ENCODE peak calls at places on chromosomes 1 and 21, in five cellular contexts. One of them, this sample, is unnamed.
A peak's percentile ranks its signal among the peaks of the same experiment; 100 is the strongest.

GRCh38 chr21:35026617-35027557 is 22.2 kb downstream of the RUNX1 start:
- DNase-seq in B cell: peak; percentile 78
- DNase-seq in mesothelial cell of epicardium: peak; percentile 68
- DNase-seq in glutamatergic neuron: peak; percentile 63
- DNase-seq in HCT116: no peak
- DNase-seq in this sample: peak; percentile 75

GRCh38 chr1:22749919-22750670 is 39.5 kb downstream of the EPHB2 start:
- DNase-seq in B cell: no peak
- DNase-seq in glutamatergic neuron: no peak
- DNase-seq in mesothelial cell of epicardium: no peak
- DNase-seq in HCT116: peak; percentile 54
- DNase-seq in this sample: no peak

GRCh38 chr1:41890841-41891311 is 27.8 kb downstream of the HIVEP3 start:
- DNase-seq in B cell: no peak
- DNase-seq in HCT116: no peak
- DNase-seq in glutamatergic neuron: no peak
- DNase-seq in mesothelial cell of epicardium: no peak
- DNase-seq in this sample: no peak

GRCh38 chr1:9500756-9501754 is 38.2 kb upstream of the SLC25A33 start:
- DNase-seq in glutamatergic neuron: no peak
- DNase-seq in B cell: no peak
- DNase-seq in HCT116: no peak
- DNase-seq in mesothelial cell of epicardium: no peak
- DNase-seq in this sample: no peak

GRCh38 chr1:40344597-40344996 is 27.5 kb upstream of the COL9A2 start:
- DNase-seq in HCT116: no peak
- DNase-seq in B cell: peak; percentile 64
- DNase-seq in mesothelial cell of epicardium: no peak
- DNase-seq in glutamatergic neuron: no peak
- DNase-seq in this sample: no peak

GRCh38 chr1:28835237-28835650 is 23.3 kb downstream of the OPRD1 start:
- DNase-seq in B cell: no peak
- DNase-seq in glutamatergic neuron: no peak
- DNase-seq in mesothelial cell of epicardium: no peak
- DNase-seq in HCT116: no peak
- DNase-seq in this sample: no peak

GRCh38 chr1:210647406-210648333 is 319.0 kb downstream of the HHAT start:
- DNase-seq in mesothelial cell of epicardium: no peak
- DNase-seq in glutamatergic neuron: no peak
- DNase-seq in HCT116: no peak
- DNase-seq in B cell: no peak
- DNase-seq in this sample: no peak

GRCh38 chr1:222061711-222062359 is 319.9 kb upstream of the DUSP10 start:
- DNase-seq in mesothelial cell of epicardium: no peak
- DNase-seq in glutamatergic neuron: no peak
- DNase-seq in B cell: no peak
- DNase-seq in HCT116: no peak
- DNase-seq in this sample: no peak

GRCh38 chr1:112625696-112626095 is 6.1 kb downstream of the CAPZA1 start:
- DNase-seq in B cell: no peak
- DNase-seq in mesothelial cell of epicardium: no peak
- DNase-seq in glutamatergic neuron: no peak
- DNase-seq in HCT116: no peak
- DNase-seq in this sample: no peak

GRCh38 chr1:19773485-19773884 is 26.2 kb downstream of the TMCO4 start:
- DNase-seq in mesothelial cell of epicardium: no peak
- DNase-seq in HCT116: no peak
- DNase-seq in B cell: no peak
- DNase-seq in glutamatergic neuron: no peak
- DNase-seq in this sample: no peak

GRCh38 chr1:8471451-8471850 is 153.5 kb downstream of the SLC45A1 start:
- DNase-seq in HCT116: no peak
- DNase-seq in mesothelial cell of epicardium: no peak
- DNase-seq in B cell: no peak
- DNase-seq in glutamatergic neuron: no peak
- DNase-seq in this sample: no peak

GRCh38 chr1:226816585-226816984 is 53.8 kb upstream of the PSEN2 start:
- DNase-seq in glutamatergic neuron: no peak
- DNase-seq in B cell: no peak
- DNase-seq in HCT116: peak; percentile 71
- DNase-seq in mesothelial cell of epicardium: no peak
- DNase-seq in this sample: no peak

GRCh38 chr1:212600071-212600915 is 8.3 kb upstream of the ATF3 start:
- DNase-seq in HCT116: no peak
- DNase-seq in glutamatergic neuron: peak; percentile 40
- DNase-seq in B cell: no peak
- DNase-seq in mesothelial cell of epicardium: no peak
- DNase-seq in this sample: no peak

GRCh38 chr21:19123053-19123452 is 719.5 kb upstream of the TMPRSS15 start:
- DNase-seq in B cell: no peak
- DNase-seq in glutamatergic neuron: no peak
- DNase-seq in HCT116: no peak
- DNase-seq in mesothelial cell of epicardium: no peak
- DNase-seq in this sample: no peak

GRCh38 chr1:178241837-178242236 is 147.9 kb downstream of the RASAL2 start:
- DNase-seq in glutamatergic neuron: no peak
- DNase-seq in B cell: no peak
- DNase-seq in HCT116: no peak
- DNase-seq in mesothelial cell of epicardium: no peak
- DNase-seq in this sample: no peak

GRCh38 chr21:44891631-44892031 is 18.1 kb upstream of the PTTG1IP start:
- DNase-seq in mesothelial cell of epicardium: no peak
- DNase-seq in HCT116: no peak
- DNase-seq in glutamatergic neuron: peak; percentile 15
- DNase-seq in B cell: no peak
- DNase-seq in this sample: no peak

GRCh38 chr1:39189592-39190041 is 14.9 kb upstream of the MACF1 start:
- DNase-seq in HCT116: no peak
- DNase-seq in mesothelial cell of epicardium: no peak
- DNase-seq in glutamatergic neuron: no peak
- DNase-seq in B cell: no peak
- DNase-seq in this sample: no peak

GRCh38 chr1:215132156-215132555 is 49.6 kb downstream of the KCNK2 start:
- DNase-seq in B cell: no peak
- DNase-seq in HCT116: no peak
- DNase-seq in glutamatergic neuron: no peak
- DNase-seq in mesothelial cell of epicardium: no peak
- DNase-seq in this sample: no peak

GRCh38 chr1:24727490-24728214 is 17.6 kb upstream of the CLIC4 start:
- DNase-seq in glutamatergic neuron: no peak
- DNase-seq in mesothelial cell of epicardium: no peak
- DNase-seq in HCT116: no peak
- DNase-seq in B cell: peak; percentile 64
- DNase-seq in this sample: peak; percentile 74

GRCh38 chr1:8121261-8122159 is 95.4 kb upstream of the ERRFI1 start:
- DNase-seq in B cell: no peak
- DNase-seq in glutamatergic neuron: no peak
- DNase-seq in HCT116: peak; percentile 95
- DNase-seq in mesothelial cell of epicardium: no peak
- DNase-seq in this sample: no peak

GRCh38 chr1:11929849-11930248 is 3.6 kb upstream of the KIAA2013 start:
- DNase-seq in HCT116: no peak
- DNase-seq in glutamatergic neuron: no peak
- DNase-seq in B cell: no peak
- DNase-seq in mesothelial cell of epicardium: no peak
- DNase-seq in this sample: peak; percentile 68

GRCh38 chr21:27045281-27045985 is 78.5 kb upstream of the ADAMTS5 start:
- DNase-seq in mesothelial cell of epicardium: no peak
- DNase-seq in HCT116: no peak
- DNase-seq in B cell: no peak
- DNase-seq in glutamatergic neuron: no peak
- DNase-seq in this sample: no peak

GRCh38 chr1:208219098-208219658 is 25.0 kb downstream of the PLXNA2 start:
- DNase-seq in B cell: no peak
- DNase-seq in glutamatergic neuron: no peak
- DNase-seq in HCT116: no peak
- DNase-seq in mesothelial cell of epicardium: no peak
- DNase-seq in this sample: no peak

GRCh38 chr1:32877211-32878110 is 6.7 kb upstream of the FNDC5 start:
- DNase-seq in HCT116: no peak
- DNase-seq in glutamatergic neuron: no peak
- DNase-seq in mesothelial cell of epicardium: no peak
- DNase-seq in B cell: no peak
- DNase-seq in this sample: peak; percentile 17

GRCh38 chr1:162349635-162350330 is 26.9 kb downstream of the SPATA46 start:
- DNase-seq in B cell: no peak
- DNase-seq in HCT116: peak; percentile 35
- DNase-seq in mesothelial cell of epicardium: no peak
- DNase-seq in glutamatergic neuron: no peak
- DNase-seq in this sample: no peak

GRCh38 chr1:231139125-231139649 is 22.7 kb upstream of the TRIM67 start:
- DNase-seq in glutamatergic neuron: no peak
- DNase-seq in B cell: no peak
- DNase-seq in mesothelial cell of epicardium: no peak
- DNase-seq in HCT116: peak; percentile 4
- DNase-seq in this sample: no peak

GRCh38 chr1:6259491-6260362 is 1.2 kb downstream of the GPR153 start:
- DNase-seq in mesothelial cell of epicardium: peak; percentile 81
- DNase-seq in HCT116: peak; percentile 37
- DNase-seq in B cell: peak; percentile 52
- DNase-seq in glutamatergic neuron: peak; percentile 82
- DNase-seq in this sample: peak; percentile 94
- TF ChIP-seq CTCF in mesothelial cell of epicardium: no peak
- TF ChIP-seq CTCF in HCT116: no peak
- TF ChIP-seq CTCF in B cell: no peak
- TF ChIP-seq CTCF in glutamatergic neuron: no peak
- TF ChIP-seq CTCF in this sample: no peak

GRCh38 chr1:17209446-17209845 is 4.5 kb downstream of the PADI1 start:
- DNase-seq in B cell: no peak
- DNase-seq in mesothelial cell of epicardium: no peak
- DNase-seq in HCT116: no peak
- DNase-seq in glutamatergic neuron: no peak
- DNase-seq in this sample: no peak

GRCh38 chr1:17212009-17212408 is 7.1 kb downstream of the PADI1 start:
- DNase-seq in B cell: no peak
- DNase-seq in mesothelial cell of epicardium: no peak
- DNase-seq in HCT116: no peak
- DNase-seq in glutamatergic neuron: no peak
- DNase-seq in this sample: no peak

GRCh38 chr1:17211377-17211776 is 6.4 kb downstream of the PADI1 start:
- DNase-seq in HCT116: no peak
- DNase-seq in mesothelial cell of epicardium: no peak
- DNase-seq in B cell: no peak
- DNase-seq in glutamatergic neuron: no peak
- DNase-seq in this sample: no peak

GRCh38 chr1:17208546-17208945 is 3.6 kb downstream of the PADI1 start:
- DNase-seq in glutamatergic neuron: no peak
- DNase-seq in HCT116: no peak
- DNase-seq in B cell: no peak
- DNase-seq in mesothelial cell of epicardium: no peak
- DNase-seq in this sample: no peak

GRCh38 chr1:17210176-17210575 is 5.2 kb downstream of the PADI1 start:
- DNase-seq in mesothelial cell of epicardium: no peak
- DNase-seq in HCT116: no peak
- DNase-seq in glutamatergic neuron: no peak
- DNase-seq in B cell: no peak
- DNase-seq in this sample: no peak
- TF ChIP-seq CTCF in mesothelial cell of epicardium: no peak
- TF ChIP-seq CTCF in HCT116: no peak
- TF ChIP-seq CTCF in glutamatergic neuron: no peak
- TF ChIP-seq CTCF in B cell: no peak
- TF ChIP-seq CTCF in this sample: no peak

GRCh38 chr1:18668750-18669404 is 38.2 kb downstream of the PAX7 start:
- DNase-seq in B cell: no peak
- DNase-seq in HCT116: peak; percentile 15
- DNase-seq in mesothelial cell of epicardium: no peak
- DNase-seq in glutamatergic neuron: no peak
- DNase-seq in this sample: no peak
- TF ChIP-seq CTCF in B cell: no peak
- TF ChIP-seq CTCF in HCT116: no peak
- TF ChIP-seq CTCF in mesothelial cell of epicardium: no peak
- TF ChIP-seq CTCF in glutamatergic neuron: no peak
- TF ChIP-seq CTCF in this sample: no peak

GRCh38 chr1:241485554-241485992 is 34.0 kb downstream of the FH start:
- DNase-seq in HCT116: peak; percentile 12
- DNase-seq in B cell: no peak
- DNase-seq in mesothelial cell of epicardium: no peak
- DNase-seq in glutamatergic neuron: no peak
- DNase-seq in this sample: peak; percentile 32
- TF ChIP-seq CTCF in HCT116: peak; percentile 51
- TF ChIP-seq CTCF in B cell: peak; percentile 41
- TF ChIP-seq CTCF in mesothelial cell of epicardium: no peak
- TF ChIP-seq CTCF in glutamatergic neuron: peak; percentile 47
- TF ChIP-seq CTCF in this sample: peak; percentile 33

GRCh38 chr1:17653728-17654351 is 101.3 kb upstream of the ACTL8 start:
- DNase-seq in B cell: no peak
- DNase-seq in glutamatergic neuron: peak; percentile 84
- DNase-seq in mesothelial cell of epicardium: peak; percentile 70
- DNase-seq in HCT116: no peak
- DNase-seq in this sample: peak; percentile 68
- TF ChIP-seq CTCF in B cell: peak; percentile 69
- TF ChIP-seq CTCF in glutamatergic neuron: peak; percentile 53
- TF ChIP-seq CTCF in mesothelial cell of epicardium: peak; percentile 68
- TF ChIP-seq CTCF in HCT116: peak; percentile 76
- TF ChIP-seq CTCF in this sample: peak; percentile 59